ENCODE peak calls at places on chromosomes 4 and X, in four cellular contexts. One of them, this sample, is unnamed.

GRCh38 chrX:110004210-110004609 is 1.3 kb downstream of the TMEM164 start:
- DNase-seq in SW480: peak
- DNase-seq in left lung: peak
- DNase-seq in amniotic stem cell: no peak
- DNase-seq in this sample: peak

GRCh38 chr4:21102667-21103066 is 402.4 kb downstream of the PACRGL start:
- DNase-seq in SW480: no peak
- DNase-seq in left lung: no peak
- DNase-seq in amniotic stem cell: no peak
- DNase-seq in this sample: no peak

GRCh38 chrX:104112326-104112951 is at the start of gene ZCCHC18:
- DNase-seq in SW480: peak
- DNase-seq in left lung: peak
- DNase-seq in amniotic stem cell: no peak
- DNase-seq in this sample: peak

GRCh38 chr4:152936446-152937279 is 540 bp downstream of the FHDC1 start:
- DNase-seq in SW480: peak
- DNase-seq in left lung: peak
- DNase-seq in amniotic stem cell: no peak
- DNase-seq in this sample: no peak

GRCh38 chr4:100299019-100299418 is 108.8 kb upstream of the DDIT4L start:
- DNase-seq in SW480: no peak
- DNase-seq in left lung: no peak
- DNase-seq in amniotic stem cell: peak
- DNase-seq in this sample: no peak

GRCh38 chrX:48477960-48478755 is 2.2 kb downstream of the FTSJ1 start:
- DNase-seq in SW480: no peak
- DNase-seq in left lung: no peak
- DNase-seq in amniotic stem cell: no peak
- DNase-seq in this sample: no peak

GRCh38 chr4:31365006-31365690 is 645.0 kb downstream of the PCDH7 start:
- DNase-seq in SW480: no peak
- DNase-seq in left lung: no peak
- DNase-seq in amniotic stem cell: no peak
- DNase-seq in this sample: no peak

GRCh38 chrX:53048169-53049126 is at the start of gene GPR173:
- DNase-seq in SW480: no peak
- DNase-seq in left lung: peak
- DNase-seq in amniotic stem cell: no peak
- DNase-seq in this sample: peak

GRCh38 chr4:29081230-29081955 is 1638.8 kb upstream of the PCDH7 start:
- DNase-seq in SW480: peak
- DNase-seq in left lung: no peak
- DNase-seq in amniotic stem cell: no peak
- DNase-seq in this sample: no peak

GRCh38 chr4:99483636-99484035 is 27.2 kb upstream of the C4orf17 start:
- DNase-seq in SW480: no peak
- DNase-seq in left lung: no peak
- DNase-seq in amniotic stem cell: no peak
- DNase-seq in this sample: no peak

GRCh38 chrX:31190221-31190975 is 118.6 kb upstream of the FTHL17 start:
- DNase-seq in SW480: no peak
- DNase-seq in left lung: no peak
- DNase-seq in amniotic stem cell: no peak
- DNase-seq in this sample: no peak

GRCh38 chr4:68021185-68021584 is 57.9 kb upstream of the TMPRSS11A start:
- DNase-seq in SW480: no peak
- DNase-seq in left lung: no peak
- DNase-seq in amniotic stem cell: no peak
- DNase-seq in this sample: no peak

GRCh38 chr4:170872794-170873193 is 783.0 kb upstream of the AADAT start:
- DNase-seq in SW480: no peak
- DNase-seq in left lung: no peak
- DNase-seq in amniotic stem cell: no peak
- DNase-seq in this sample: peak

GRCh38 chrX:74540635-74541249 is 73.7 kb downstream of the RLIM start:
- DNase-seq in SW480: no peak
- DNase-seq in left lung: no peak
- DNase-seq in amniotic stem cell: no peak
- DNase-seq in this sample: no peak

GRCh38 chr4:47839259-47839658 is 1.4 kb upstream of the CORIN start:
- DNase-seq in SW480: peak
- DNase-seq in left lung: no peak
- DNase-seq in amniotic stem cell: no peak
- DNase-seq in this sample: peak